ENCODE peak calls at places on chromosomes 7 and 10, in five cellular contexts. Z, S, J, F and P are unnamed samples.
A peak's percentile ranks its signal among the peaks of the same experiment; 100 is the strongest.

GRCh38 chr10:72764151-72764550 is 72.2 kb downstream of the MCU start:
- DNase-seq in F (no peak), J (no peak), Z (no peak), S (no peak), P (no peak)

GRCh38 chr7:55202150-55202913 is 162.8 kb upstream of the LANCL2 start:
- DNase-seq in J (no peak), F (no peak), Z (no peak), S (no peak), P (no peak)

GRCh38 chr7:66083677-66084076 is 8.1 kb downstream of the ASL start:
- DNase-seq in J (no peak), F (no peak), Z (no peak), S (no peak), P (no peak)

GRCh38 chr10:4051408-4052151 is 266.6 kb upstream of the KLF6 start:
- DNase-seq in F (no peak), S (no peak), J (no peak), Z (no peak), P (no peak)

GRCh38 chr7:90560730-90561129 is 35.4 kb upstream of the CDK14 start:
- DNase-seq in S (no peak), Z (no peak), J (no peak), F (no peak), P (no peak)

GRCh38 chr10:104299031-104299904 is 30.3 kb downstream of the GSTO2 start:
- DNase-seq in F (no peak), S (no peak), Z (no peak), J (no peak), P (no peak)

GRCh38 chr7:137953692-137954470 is 48.0 kb downstream of the CREB3L2 start:
- DNase-seq in J (peak; percentile 43), Z (no peak), S (peak; percentile 61), F (peak; percentile 79), P (no peak)

GRCh38 chr7:80708007-80708594 is 69.7 kb downstream of the CD36 start:
- DNase-seq in Z (no peak), S (no peak), J (no peak), F (no peak), P (no peak)

GRCh38 chr7:105613611-105614330 is 32.5 kb upstream of the EFCAB10 start:
- DNase-seq in F (no peak), Z (no peak), J (no peak), S (no peak), P (no peak)

DNA sequence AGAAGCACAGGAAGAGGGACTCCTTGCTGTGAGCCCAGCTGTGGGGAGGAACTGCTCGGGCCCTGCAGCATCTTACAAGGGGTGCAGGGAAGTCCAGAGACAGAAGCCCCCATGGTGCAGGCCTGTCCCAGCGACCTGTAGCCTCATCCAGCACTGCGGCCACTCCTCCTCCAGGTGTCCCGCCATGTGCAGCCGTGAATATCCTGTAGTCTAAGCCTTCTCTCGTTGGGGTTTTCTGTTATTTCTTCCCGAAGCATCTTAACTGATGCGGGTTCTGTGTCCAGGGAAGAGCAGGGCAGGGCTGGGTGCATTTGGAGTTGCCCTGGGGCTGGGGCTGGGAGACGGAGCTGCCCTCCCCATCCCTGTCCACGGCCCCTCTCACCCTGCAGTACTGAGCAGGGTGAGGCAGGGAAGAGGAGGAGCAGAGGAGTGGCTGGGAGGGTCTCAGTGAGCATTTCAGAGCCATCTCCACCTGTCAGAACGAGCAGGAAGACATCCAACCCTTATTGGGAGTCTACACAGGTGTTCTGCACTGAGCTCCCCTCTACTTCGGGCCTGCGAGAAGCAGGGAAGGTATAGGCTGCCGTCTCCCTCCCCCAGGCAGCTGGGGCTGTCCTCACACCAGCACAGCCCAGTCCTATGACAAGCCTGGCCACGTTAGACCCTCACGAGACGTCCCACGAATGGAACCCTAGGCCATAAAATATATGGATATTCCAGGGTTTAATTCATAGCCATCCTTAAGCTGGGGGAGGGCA is 494.5 kb downstream of the DNAJB6 start:
- DNase-seq in Z (no peak), F (no peak), J (no peak), S (no peak), P (no peak)
- H3K9me3 ChIP-seq in Z (no peaks in the 10 kb centered on the region), F (no peaks in the 10 kb centered on the region), J (no peaks in the 10 kb centered on the region), S (no peaks in the 10 kb centered on the region), P (no peaks in the 10 kb centered on the region)

GRCh38 chr7:57384380-57384779 is 65.6 kb upstream of the ZNF716 start:
- DNase-seq in J (no peak), S (no peak), F (no peak), Z (no peak), P (no peak)

GRCh38 chr7:57385668-57386067 is 64.3 kb upstream of the ZNF716 start:
- DNase-seq in Z (no peak), F (no peak), S (no peak), J (no peak), P (no peak)

DNA sequence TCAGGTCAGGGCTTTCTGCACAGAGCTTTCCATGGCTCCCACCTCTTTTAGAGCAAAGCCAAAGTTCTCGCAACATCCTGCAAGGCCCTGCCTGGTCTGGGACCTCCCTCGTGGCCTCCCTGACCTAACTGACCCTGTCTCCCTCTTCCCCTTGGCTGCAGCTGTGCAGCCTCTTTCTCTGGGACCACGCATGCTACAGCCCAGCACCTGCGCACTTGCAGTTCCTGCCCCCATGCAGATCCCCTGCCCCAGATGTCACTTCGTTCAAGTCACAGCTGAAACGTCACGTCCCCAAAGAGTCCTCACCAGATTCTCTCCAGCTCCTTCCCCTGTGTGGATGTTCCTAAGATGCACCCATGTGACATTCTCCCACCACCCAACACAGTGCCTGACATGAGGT is 61.2 kb upstream of the ZNF716 start:
- DNase-seq in J (no peak), Z (no peak), F (no peak), S (no peak), P (no peak)
- H3K9me3 ChIP-seq in J (peaks cover under 1% of the 10 kb centered on the region), Z (no peaks in the 10 kb centered on the region), F (no peaks in the 10 kb centered on the region), S (peaks cover 12% of the 10 kb centered on the region), P (no peaks in the 10 kb centered on the region)

GRCh38 chr10:1404236-1404952 is 332.9 kb downstream of the ADARB2 start:
- DNase-seq in S (no peak), Z (no peak), J (no peak), F (no peak), P (no peak)
- H3K9me3 ChIP-seq in S (no peaks in the 10 kb centered on the region), Z (no peaks in the 10 kb centered on the region), J (no peaks in the 10 kb centered on the region), F (no peaks in the 10 kb centered on the region), P (no peaks in the 10 kb centered on the region)

DNA sequence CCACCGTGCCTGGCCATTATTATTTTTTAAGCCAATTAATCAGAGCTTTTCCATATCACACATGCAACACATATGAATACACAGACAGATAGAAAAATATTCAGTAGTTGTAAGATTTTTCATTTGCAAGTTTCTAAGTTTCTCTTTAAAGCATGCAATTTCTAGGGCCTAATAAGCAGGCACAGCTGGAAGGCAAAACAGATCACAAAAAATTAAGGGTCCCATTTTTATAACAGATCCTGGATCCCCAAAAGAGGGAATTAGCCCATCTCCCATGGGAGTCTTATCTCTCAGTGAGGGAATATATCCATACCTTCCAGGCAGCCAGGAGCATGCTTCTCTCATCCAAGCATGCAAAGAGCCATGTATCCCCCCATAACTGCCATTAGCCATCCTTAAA is 31.2 kb upstream of the ZNF365 start:
- DNase-seq in Z (no peak), S (no peak), F (no peak), J (no peak), P (no peak)
- H3K9me3 ChIP-seq in Z (no peaks in the 10 kb centered on the region), S (peaks cover 19% of the 10 kb centered on the region), F (no peaks in the 10 kb centered on the region), J (peaks cover 8% of the 10 kb centered on the region), P (no peaks in the 10 kb centered on the region)

DNA sequence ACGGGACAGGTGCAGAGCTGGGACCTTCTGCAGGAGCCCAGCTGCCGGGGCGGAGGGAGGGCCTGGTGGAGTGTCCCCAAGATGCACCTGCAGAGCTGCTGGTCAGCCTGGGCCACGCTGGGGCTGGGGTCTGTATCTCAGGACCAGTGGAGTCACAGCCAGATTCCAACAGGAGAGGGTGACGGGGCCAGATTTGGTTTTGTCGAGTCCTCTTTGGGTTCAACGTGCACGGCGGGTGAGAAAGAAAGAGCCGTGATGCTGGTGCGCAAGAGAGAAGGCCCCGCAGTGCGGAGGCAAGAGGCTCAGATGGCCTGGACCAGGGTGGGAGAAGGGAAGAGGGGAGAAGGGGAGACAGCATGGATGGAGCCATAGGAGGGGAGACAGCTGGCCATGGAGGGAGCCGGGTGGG is 462.9 kb downstream of the PTPRN2 start:
- DNase-seq in S (no peak), Z (no peak), F (no peak), J (no peak), P (no peak)
- H3K9me3 ChIP-seq in S (no peaks in the 10 kb centered on the region), Z (no peaks in the 10 kb centered on the region), F (no peaks in the 10 kb centered on the region), J (no peaks in the 10 kb centered on the region), P (no peaks in the 10 kb centered on the region)

GRCh38 chr10:42523098-42523497 is 115.3 kb downstream of the ZNF33B start:
- DNase-seq in F (no peak), J (no peak), S (no peak), Z (no peak), P (no peak)
- H3K9me3 ChIP-seq in F (peaks cover 53% of the 10 kb centered on the region), J (peaks cover 79% of the 10 kb centered on the region), S (peaks cover 56% of the 10 kb centered on the region), Z (no peaks in the 10 kb centered on the region), P (peaks cover 30% of the 10 kb centered on the region)

GRCh38 chr7:158407581-158408331 is 179.9 kb downstream of the PTPRN2 start:
- DNase-seq in J (no peak), S (peak; percentile 74), F (peak; percentile 69), Z (no peak), P (no peak)
- H3K9me3 ChIP-seq in J (no peaks in the 10 kb centered on the region), S (no peaks in the 10 kb centered on the region), F (no peaks in the 10 kb centered on the region), Z (no peaks in the 10 kb centered on the region), P (no peaks in the 10 kb centered on the region)

GRCh38 chr10:15462253-15462885 is 91.3 kb upstream of the FAM171A1 start:
- DNase-seq in S (no peak), F (no peak), Z (no peak), J (no peak), P (no peak)
- H3K9me3 ChIP-seq in S (no peaks in the 10 kb centered on the region), F (no peaks in the 10 kb centered on the region), Z (no peaks in the 10 kb centered on the region), J (no peaks in the 10 kb centered on the region), P (no peaks in the 10 kb centered on the region)

GRCh38 chr7:63044721-63045120 is 953.9 kb upstream of the ZNF722 start:
- DNase-seq in J (no peak), S (no peak), Z (no peak), F (no peak), P (no peak)
- H3K9me3 ChIP-seq in J (no peaks in the 10 kb centered on the region), S (peaks cover 54% of the 10 kb centered on the region), Z (no peaks in the 10 kb centered on the region), F (peaks cover 19% of the 10 kb centered on the region), P (peaks cover 5% of the 10 kb centered on the region)